ENCODE peak calls at places on chromosome 18, in five cellular contexts. D is breast epithelium, F is suprapubic skin, C is prostate gland, R is heart left ventricle. J is an unnamed sample.

GRCh38 chr18:74623047-74623816 is 25.6 kb downstream of the ZNF407 start:
- DNase-seq in F (no peak), D (no peak), R (no peak), C (no peak), J (peak)

GRCh38 chr18:63970803-63971191 is 916 bp downstream of the SERPINB8 start:
- DNase-seq in R (peak), D (peak), C (peak), F (no peak), J (peak)

GRCh38 chr18:78904179-78904531 is 75.5 kb upstream of the SALL3 start:
- DNase-seq in C (no peak), F (no peak), D (no peak), R (no peak), J (no peak)

GRCh38 chr18:75161629-75162028 is 47.3 kb downstream of the PTGR3 start:
- DNase-seq in R (peak), C (no peak), F (no peak), D (no peak), J (no peak)

GRCh38 chr18:58186258-58186948 is 142.4 kb downstream of the NEDD4L start:
- DNase-seq in D (no peak), R (no peak), C (peak), F (no peak), J (peak)

GRCh38 chr18:57437782-57438668 is 2.9 kb downstream of the ONECUT2 start:
- DNase-seq in C (no peak), R (no peak), F (no peak), D (no peak), J (peak)

GRCh38 chr18:79947054-79947755 is 4.2 kb downstream of the SLC66A2 start:
- DNase-seq in R (no peak), D (peak), F (peak), C (no peak), J (peak)

GRCh38 chr18:63553117-63553516 is 10.9 kb downstream of the SERPINB12 start:
- DNase-seq in D (peak), C (peak), F (no peak), R (no peak), J (peak)

GRCh38 chr18:48928787-48929186 is 22.0 kb downstream of the SMAD7 start:
- DNase-seq in R (no peak), C (peak), D (no peak), F (no peak), J (peak)

GRCh38 chr18:79933765-79934164 is 17.7 kb downstream of the SLC66A2 start:
- DNase-seq in C (no peak), F (peak), R (no peak), D (no peak), J (no peak)

GRCh38 chr18:45752681-45753080 is 28.7 kb downstream of the SLC14A1 start:
- DNase-seq in C (no peak), F (no peak), D (no peak), R (no peak), J (no peak)

GRCh38 chr18:78736015-78736690 is 243.5 kb upstream of the SALL3 start:
- DNase-seq in R (no peak), F (peak), C (no peak), D (no peak), J (no peak)

GRCh38 chr18:59656488-59656887 is 40.7 kb downstream of the CCBE1 start:
- DNase-seq in D (no peak), F (no peak), C (no peak), R (no peak), J (no peak)

GRCh38 chr18:59846814-59847490 is 52.8 kb upstream of the PMAIP1 start:
- DNase-seq in C (no peak), D (no peak), R (no peak), F (no peak), J (peak)

GRCh38 chr18:30491815-30492551 is 550.6 kb downstream of the DSC3 start:
- DNase-seq in C (no peak), R (no peak), D (no peak), F (no peak), J (no peak)

GRCh38 chr18:46407471-46408166 is 249.4 kb downstream of the LOXHD1 start:
- DNase-seq in C (no peak), R (peak), F (no peak), D (no peak), J (peak)

GRCh38 chr18:63320041-63320689 is 596 bp upstream of the BCL2 start:
- DNase-seq in C (peak), D (peak), F (peak), R (peak), J (peak)

GRCh38 chr18:11366410-11366809 is 217.0 kb upstream of the PIEZO2 start:
- DNase-seq in D (no peak), R (peak), F (no peak), C (no peak), J (peak)

GRCh38 chr18:51957001-51957400 is 383.0 kb upstream of the DCC start:
- DNase-seq in F (no peak), R (no peak), D (no peak), C (no peak), J (no peak)

GRCh38 chr18:76686737-76687231 is 135.6 kb upstream of the ZNF236 start:
- DNase-seq in D (peak), C (peak), R (peak), F (no peak), J (peak)

GRCh38 chr18:7691206-7691605 is 124.1 kb downstream of the PTPRM start:
- DNase-seq in D (no peak), R (no peak), C (no peak), F (no peak), J (no peak)
- TF ChIP-seq POLR2A in D (no peak), R (no peak), C (no peak), F (no peak), J (no peak)

GRCh38 chr18:12586956-12587355 is 71.0 kb downstream of the SPIRE1 start:
- DNase-seq in R (no peak), D (no peak), F (no peak), C (no peak), J (no peak)

GRCh38 chr18:12593861-12594260 is 64.0 kb downstream of the SPIRE1 start:
- DNase-seq in D (no peak), R (no peak), C (no peak), F (no peak), J (peak)

GRCh38 chr18:12592597-12593127 is 65.2 kb downstream of the SPIRE1 start:
- DNase-seq in C (no peak), R (no peak), D (no peak), F (no peak), J (no peak)

GRCh38 chr18:12585218-12585617 is 72.7 kb downstream of the SPIRE1 start:
- DNase-seq in C (no peak), R (no peak), F (no peak), D (no peak), J (no peak)

DNA sequence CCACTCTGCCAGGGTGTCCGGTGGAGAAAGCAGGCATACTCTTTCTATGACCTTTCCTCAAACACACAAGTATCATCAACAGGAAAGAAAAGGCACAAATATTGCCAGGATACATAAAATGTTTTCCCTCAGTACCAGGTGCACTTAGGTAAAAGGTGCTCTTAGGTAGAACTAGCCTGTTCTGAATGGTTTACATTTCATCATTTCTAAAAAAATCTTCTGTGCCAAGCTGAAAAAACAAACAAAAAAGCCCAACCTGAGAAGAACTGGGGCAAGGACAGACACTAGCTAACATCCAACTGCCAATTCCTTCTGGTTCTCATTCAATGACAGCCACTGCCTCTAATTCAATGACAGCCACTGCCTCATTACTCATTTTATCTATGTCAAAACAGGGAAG is 68.5 kb downstream of the SPIRE1 start:
- DNase-seq in F (no peak), D (no peak), C (peak), R (no peak), J (no peak)
- H3K4me3 ChIP-seq in F (no peak), D (no peak), C (no peak), R (no peak), J (no peak)

GRCh38 chr18:55589625-55590291 is 1.8 kb upstream of the TCF4 start:
- DNase-seq in D (peak), R (peak), F (peak), C (peak), J (peak)
- TF ChIP-seq POLR2A in D (peak), R (no peak), F (no peak), C (peak), J (peak)

DNA sequence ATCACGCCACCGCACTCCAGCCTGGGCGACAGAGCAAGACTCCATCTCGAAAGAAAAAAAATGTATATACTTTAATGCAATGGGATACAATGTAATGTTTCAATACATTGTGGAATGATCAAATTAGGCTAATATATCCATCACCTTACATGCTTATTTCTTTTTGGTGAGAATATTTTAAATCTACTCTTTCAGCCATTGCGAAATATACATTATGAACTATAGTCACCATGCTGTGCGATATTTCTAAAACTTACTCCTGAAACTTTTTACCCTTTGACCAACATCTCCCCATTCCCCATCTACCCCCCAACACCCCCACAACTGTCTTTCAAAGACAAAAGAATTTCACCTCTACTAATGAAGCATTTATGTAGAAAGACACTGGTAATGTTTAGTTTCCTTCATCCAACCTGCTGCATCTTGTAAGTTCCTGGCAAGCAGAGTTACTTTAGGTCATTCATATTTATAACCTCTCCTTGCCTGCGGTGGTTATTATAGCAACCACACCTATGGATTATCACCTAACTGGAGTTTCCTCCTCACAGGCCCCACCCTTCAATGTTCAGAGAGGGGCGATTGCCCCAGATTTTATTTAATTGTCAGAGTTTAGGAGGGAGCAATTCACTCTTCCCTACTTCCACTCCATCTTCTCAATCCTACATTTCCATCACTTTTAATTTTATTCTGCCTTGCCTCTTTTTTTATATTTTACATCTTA is 1.2 kb upstream of the ME2 start:
- DNase-seq in F (no peak), R (no peak), C (no peak), D (no peak), J (no peak)
- H3K4me3 ChIP-seq in F (peak), R (peak), C (no peak), D (peak), J (peak)

GRCh38 chr18:25351773-25352628 is at the start of gene ZNF521:
- DNase-seq in R (peak), D (peak), C (peak), F (peak), J (peak)
- TF ChIP-seq POLR2A in R (no peak), D (peak), C (no peak), F (no peak), J (peak)

GRCh38 chr18:21101172-21101571 is 10.4 kb downstream of the ROCK1 start:
- DNase-seq in R (no peak), D (no peak), C (no peak), F (no peak), J (no peak)
- H3K4me3 ChIP-seq in R (no peak), D (no peak), C (no peak), F (no peak), J (no peak)

DNA sequence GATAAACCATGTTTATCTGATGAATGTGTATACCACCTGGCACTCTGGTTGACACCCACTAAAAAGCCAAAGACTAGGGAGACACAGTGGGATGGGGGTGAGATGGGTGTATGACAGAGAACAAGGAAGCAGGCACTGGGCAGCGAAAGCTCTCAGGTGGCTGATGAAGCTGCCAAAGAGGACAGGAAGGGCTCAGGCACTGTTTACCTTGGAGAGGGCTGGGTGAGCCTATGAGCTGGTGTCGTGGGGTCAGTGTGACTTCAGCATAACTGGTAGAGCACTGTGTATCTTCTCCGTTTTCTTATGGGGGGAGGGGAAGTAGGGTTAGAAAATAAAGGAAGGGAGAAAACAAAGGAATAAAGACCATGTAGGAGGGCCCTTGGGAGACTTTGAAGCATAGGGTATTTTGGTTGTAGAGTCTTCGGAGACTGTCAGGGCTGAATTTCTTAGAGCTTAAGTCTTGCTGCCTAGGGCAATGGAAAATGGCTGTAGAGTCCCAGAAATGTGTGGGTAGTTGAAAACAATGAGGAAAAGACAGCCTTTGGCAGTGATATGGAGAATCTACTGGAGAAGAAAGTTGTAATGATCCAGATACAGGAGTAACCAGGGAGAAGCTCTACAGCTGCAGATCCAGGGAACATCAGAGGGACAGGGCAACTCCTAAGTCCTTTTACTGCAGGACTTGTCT is 120.1 kb downstream of the AQP4 start:
- DNase-seq in R (no peak), F (no peak), D (peak), C (peak), J (no peak)
- TF ChIP-seq POLR2A in R (no peak), F (no peak), D (no peak), C (no peak), J (no peak)